ENCODE peak calls at places on chromosomes 11 and 22, in five cellular contexts. Q is T-helper 2 cell; M is activated naive CD4-positive, alpha-beta T cell; G is uterus; X is T-cell. L is an unnamed sample.

GRCh38 chr11:5808500-5809121 is at the start of gene OR52N2:
- DNase-seq in Q (peak), M (peak), G (peak), X (peak), L (peak)

GRCh38 chr22:29704528-29705285 is 15.1 kb upstream of the CABP7 start:
- DNase-seq in Q (no peak), M (no peak), G (no peak), X (no peak), L (no peak)

GRCh38 chr11:105070221-105070789 is 25.2 kb upstream of the CARD16 start:
- DNase-seq in Q (no peak), M (no peak), G (no peak), X (no peak), L (no peak)

GRCh38 chr11:59009661-59010060 is 70.4 kb downstream of the GLYATL1 start:
- DNase-seq in Q (no peak), M (no peak), G (no peak), X (no peak), L (no peak)

GRCh38 chr11:69371731-69372588 is 78.0 kb downstream of the MYEOV start:
- DNase-seq in Q (no peak), M (no peak), G (no peak), X (no peak), L (peak)

GRCh38 chr11:36577373-36577772 is 9.6 kb downstream of the RAG1 start:
- DNase-seq in Q (no peak), M (no peak), G (no peak), X (no peak), L (no peak)

GRCh38 chr22:17566776-17567175 is 3.5 kb downstream of the SLC25A18 start:
- DNase-seq in Q (no peak), M (no peak), G (no peak), X (no peak), L (no peak)

GRCh38 chr11:19267567-19267966 is 26.8 kb upstream of the E2F8 start:
- DNase-seq in Q (no peak), M (no peak), G (no peak), X (no peak), L (no peak)

GRCh38 chr22:20869234-20869633 is 10.4 kb downstream of the SNAP29 start:
- DNase-seq in Q (no peak), M (no peak), G (no peak), X (no peak), L (no peak)

GRCh38 chr22:32389685-32390084 is 22.4 kb downstream of the RTCB start:
- DNase-seq in Q (no peak), M (no peak), G (no peak), X (no peak), L (no peak)

GRCh38 chr11:70557742-70558485 is 159.6 kb downstream of the CTTN start:
- DNase-seq in Q (no peak), M (no peak), G (no peak), X (no peak), L (no peak)

GRCh38 chr11:101053492-101053891 is 76.1 kb downstream of the PGR start:
- DNase-seq in Q (no peak), M (no peak), G (no peak), X (no peak), L (no peak)

GRCh38 chr11:125110996-125111340 is 458 bp downstream of the TMEM218 start:
- DNase-seq in Q (no peak), M (no peak), G (no peak), X (no peak), L (no peak)

GRCh38 chr11:126229782-126230540 is 18.4 kb downstream of the FAM118B start:
- DNase-seq in Q (no peak), M (no peak), G (no peak), X (no peak), L (no peak)

GRCh38 chr22:35186492-35186891 is 70.8 kb upstream of the HMGXB4 start:
- DNase-seq in Q (no peak), M (no peak), G (no peak), X (no peak), L (no peak)

GRCh38 chr11:78669249-78669648 is 94.6 kb upstream of the NARS2 start:
- DNase-seq in Q (no peak), M (no peak), G (no peak), X (no peak), L (no peak)

GRCh38 chr11:40125054-40125453 is 1334.4 kb downstream of the LRRC4C start:
- DNase-seq in Q (no peak), M (no peak), G (no peak), X (no peak), L (no peak)

GRCh38 chr11:100777118-100777517 is 90.0 kb downstream of the ARHGAP42 start:
- DNase-seq in Q (no peak), M (no peak), G (no peak), X (no peak), L (no peak)

GRCh38 chr11:19557720-19558140 is 154.9 kb upstream of the NAV2 start:
- DNase-seq in Q (peak), M (peak), G (peak), X (peak), L (peak)

GRCh38 chr11:116535954-116536353 is 236.8 kb downstream of the BUD13 start:
- DNase-seq in Q (no peak), M (no peak), G (no peak), X (no peak), L (no peak)

GRCh38 chr11:44766972-44767278 is 40.2 kb downstream of the TSPAN18 start:
- DNase-seq in Q (no peak), M (no peak), G (peak), X (no peak), L (no peak)

GRCh38 chr11:44630511-44631210 is 65.2 kb downstream of the CD82 start:
- DNase-seq in Q (no peak), M (no peak), G (no peak), X (no peak), L (no peak)

GRCh38 chr22:29477919-29478318 is 2.1 kb upstream of the NEFH start:
- DNase-seq in Q (no peak), M (no peak), G (no peak), X (no peak), L (no peak)

GRCh38 chr22:46042786-46043185 is 65.8 kb upstream of the WNT7B start:
- DNase-seq in Q (no peak), M (no peak), G (peak), X (no peak), L (no peak)

GRCh38 chr11:32307449-32307848 is 127.9 kb downstream of the WT1 start:
- DNase-seq in Q (no peak), M (no peak), G (no peak), X (no peak), L (no peak)

GRCh38 chr11:118401880-118402590 is 629 bp downstream of the ATP5MG start:
- DNase-seq in Q (no peak), M (no peak), G (no peak), X (no peak), L (no peak)

L was measured in CD8-positive, alpha-beta T cell.